ENCODE peak calls at places on chromosomes 13 and 19, in six cellular contexts. X is body of pancreas, G is fibroblast of lung, A is small intestine, V is iPS DF 6.9, H is colonic mucosa. F is an unnamed sample.

GRCh38 chr19:53903055-53903680 is 5.9 kb upstream of the CACNG7 start:
- DNase-seq in X (peak; percentile 39), H (peak; percentile 37), G (peak; percentile 33), V (no peak), A (peak; percentile 34), F (peak; percentile 60)

GRCh38 chr19:51325161-51325979 is 13.9 kb downstream of the IGLON5 start:
- DNase-seq in A (no peak), H (no peak), X (no peak), V (no peak), G (no peak), F (no peak)

GRCh38 chr13:61275740-61276139 is 139.9 kb downstream of the PCDH20 start:
- DNase-seq in G (no peak), V (no peak), A (no peak), H (no peak), X (no peak), F (no peak)

GRCh38 chr13:29758591-29759114 is 91.8 kb downstream of the UBL3 start:
- DNase-seq in X (no peak), G (no peak), H (peak; percentile 26), A (peak; percentile 26), V (no peak), F (no peak)

GRCh38 chr13:58119351-58119750 is 487.8 kb downstream of the PCDH17 start:
- DNase-seq in V (no peak), A (no peak), G (no peak), H (no peak), X (no peak), F (no peak)

GRCh38 chr13:42574011-42574410 is at the start of gene TNFSF11:
- DNase-seq in H (no peak), G (no peak), V (no peak), A (no peak), X (no peak), F (no peak)

GRCh38 chr19:12788025-12788681 is 3.1 kb upstream of the JUNB start:
- DNase-seq in H (no peak), X (no peak), G (no peak), V (no peak), A (no peak), F (no peak)

GRCh38 chr13:44812818-44813217 is 176.5 kb downstream of the NUFIP1 start:
- DNase-seq in V (no peak), H (no peak), A (no peak), G (peak; percentile 62), X (no peak), F (no peak)

DNA sequence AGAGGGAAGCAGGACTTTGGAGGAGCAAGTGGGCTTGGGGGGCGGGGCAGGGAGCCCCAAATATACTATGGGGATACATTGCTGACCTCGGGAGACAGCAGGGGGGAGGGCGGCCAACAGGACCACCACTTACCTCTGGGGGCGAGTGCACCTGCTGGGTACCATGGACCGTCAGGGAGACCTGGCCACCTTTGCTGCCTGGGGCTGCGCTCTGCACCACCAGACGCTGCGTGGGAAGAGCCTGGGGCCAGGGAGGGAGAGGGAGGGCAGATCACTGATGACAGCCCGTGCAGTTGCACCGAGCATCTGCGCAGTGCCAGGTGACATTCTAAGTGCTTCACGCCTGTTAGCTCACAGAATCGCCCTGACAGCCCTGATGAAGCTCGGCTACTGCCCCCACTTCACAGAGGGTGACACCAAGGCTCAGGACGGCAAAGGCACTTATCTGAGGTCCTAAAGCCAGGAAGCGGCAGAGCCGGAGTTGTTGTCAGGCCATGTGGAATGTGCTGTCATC is 24.1 kb downstream of the RFX1 start:
- DNase-seq in G (no peak), H (no peak), X (no peak), A (no peak), V (no peak), F (no peak)
- H3K27ac ChIP-seq in G (no peak overlapping the region), H (no peak overlapping the region), X (no peak overlapping the region), A (no peak overlapping the region), V (no peak overlapping the region), F (no peak overlapping the region)

GRCh38 chr19:14979498-14980255 is at the start of gene SLC1A6:
- DNase-seq in V (no peak), A (no peak), H (no peak), X (no peak), G (no peak), F (no peak)
- H3K27me3 ChIP-seq in V (no peaks in the 10 kb centered on the region), A (peaks cover 7% of the 10 kb centered on the region), H (peaks cover 29% of the 10 kb centered on the region), X (peaks cover 14% of the 10 kb centered on the region), G (no peaks in the 10 kb centered on the region), F (peaks cover 1% of the 10 kb centered on the region)

DNA sequence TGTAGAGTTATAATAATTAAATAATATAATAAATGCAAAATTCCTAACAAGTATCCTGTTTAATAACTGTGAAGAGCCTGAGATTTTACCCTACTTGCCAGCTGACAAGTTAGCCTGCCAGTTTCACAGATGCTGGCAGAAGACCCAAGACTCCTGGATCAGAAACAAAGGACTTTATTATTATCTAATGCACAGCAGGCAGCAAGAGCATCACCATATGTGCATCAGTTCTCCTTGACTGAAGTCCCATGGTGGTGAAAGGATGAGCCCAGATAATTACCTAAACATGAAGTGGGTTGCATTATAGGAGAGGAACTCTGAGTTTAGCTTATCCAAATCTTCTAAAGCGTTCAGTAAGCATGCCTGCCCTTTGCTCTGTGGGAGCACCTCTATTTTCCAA is 39.1 kb upstream of the MTIF3 start:
- DNase-seq in V (no peak), G (no peak), H (no peak), X (no peak), A (no peak), F (no peak)
- H3K27ac ChIP-seq in V (no peak overlapping the region), G (no peak overlapping the region), H (no peak overlapping the region), X (no peak overlapping the region), A (no peak overlapping the region), F (no peak overlapping the region)

GRCh38 chr13:109835321-109835720 is 48.9 kb upstream of the IRS2 start:
- DNase-seq in X (no peak), H (no peak), V (no peak), A (no peak), G (peak; percentile 48), F (no peak)
- H3K27me3 ChIP-seq in X (no peaks in the 10 kb centered on the region), H (no peaks in the 10 kb centered on the region), V (no peaks in the 10 kb centered on the region), A (no peaks in the 10 kb centered on the region), G (no peaks in the 10 kb centered on the region), F (no peaks in the 10 kb centered on the region)

GRCh38 chr19:27911122-27911898 is 1301.6 kb downstream of the UQCRFS1 start:
- DNase-seq in X (no peak), G (no peak), A (no peak), H (no peak), V (no peak), F (no peak)
- H3K27ac ChIP-seq in X (no peak overlapping the region), G (no peak overlapping the region), A (no peak overlapping the region), H (no peak overlapping the region), V (no peak overlapping the region), F (no peak overlapping the region)

GRCh38 chr19:1070576-1070930 is 3.6 kb downstream of the ARHGAP45 start:
- DNase-seq in H (no peak), X (no peak), V (no peak), G (no peak), A (no peak), F (no peak)
- H3K27me3 ChIP-seq in H (peaks cover 35% of the 10 kb centered on the region), X (peaks cover 42% of the 10 kb centered on the region), V (no peaks in the 10 kb centered on the region), G (peaks cover 18% of the 10 kb centered on the region), A (peaks cover 5% of the 10 kb centered on the region), F (peaks cover 34% of the 10 kb centered on the region)

GRCh38 chr19:5103812-5104410 is 135.0 kb downstream of the KDM4B start:
- DNase-seq in X (peak; percentile 75), G (no peak), V (no peak), H (no peak), A (no peak), F (no peak)
- H3K27ac ChIP-seq in X (peak overlapping the region; percentile 82), G (no peak overlapping the region), V (no peak overlapping the region), H (no peak overlapping the region), A (no peak overlapping the region), F (no peak overlapping the region)